ENCODE peak calls at places on chromosome 2, in nine cellular contexts. N is ovary, K is lung, J is OCI-LY7, U is sigmoid colon, I is pancreas, A is A549, L is SJSA1, S is PC-3. O is an unnamed sample.

GRCh38 chr2:105797298-105797819 is 52.6 kb downstream of the NCK2 start:
- DNase-seq in N (no peak), K (no peak), J (peak; percentile 84), U (no peak), I (no peak), A (no peak), L (no peak), S (no peak), O (peak; percentile 64)

GRCh38 chr2:159695798-159696448 is 16.4 kb upstream of the MARCHF7 start:
- DNase-seq in N (no peak), K (no peak), J (no peak), U (no peak), I (no peak), A (no peak), L (no peak), S (no peak), O (no peak)

GRCh38 chr2:65278450-65279030 is 50.9 kb downstream of the ACTR2 start:
- DNase-seq in N (no peak), K (no peak), J (no peak), U (no peak), I (no peak), A (no peak), L (no peak), S (no peak), O (no peak)

GRCh38 chr2:130846686-130847375 is 10.1 kb downstream of the ARHGEF4 start:
- DNase-seq in N (no peak), K (no peak), J (no peak), U (no peak), I (no peak), A (no peak), L (no peak), S (peak; percentile 64), O (peak; percentile 40)

GRCh38 chr2:178268435-178268834 is 74.1 kb downstream of the OSBPL6 start:
- DNase-seq in N (no peak), K (no peak), J (no peak), U (no peak), I (no peak), A (no peak), L (no peak), S (no peak), O (no peak)

GRCh38 chr2:52929412-52929811 is 838.2 kb upstream of the CHAC2 start:
- DNase-seq in N (no peak), K (no peak), J (no peak), U (no peak), I (no peak), A (no peak), L (no peak), S (no peak), O (no peak)

GRCh38 chr2:17000083-17000482 is 334.4 kb upstream of the CYRIA start:
- DNase-seq in N (no peak), K (no peak), J (no peak), U (no peak), I (no peak), A (no peak), L (no peak), S (no peak), O (no peak)

GRCh38 chr2:102480796-102481195 is 7.8 kb downstream of the SLC9A4 start:
- DNase-seq in N (no peak), K (no peak), J (no peak), U (no peak), I (no peak), A (no peak), L (no peak), S (no peak), O (no peak)

GRCh38 chr2:47034973-47035609 is 119.5 kb upstream of the MCFD2 start:
- DNase-seq in N (no peak), K (peak; percentile 72), J (peak; percentile 17), U (peak; percentile 78), I (peak; percentile 60), A (no peak), L (peak; percentile 62), S (no peak), O (peak; percentile 85)

GRCh38 chr2:133975135-133975534 is 278.7 kb upstream of the MGAT5 start:
- DNase-seq in N (no peak), K (no peak), J (no peak), U (no peak), I (no peak), A (no peak), L (no peak), S (no peak), O (no peak)

GRCh38 chr2:104945866-104946265 is 92.0 kb downstream of the POU3F3 start:
- DNase-seq in N (no peak), K (no peak), J (no peak), U (no peak), I (no peak), A (no peak), L (no peak), S (peak; percentile 28), O (no peak)

GRCh38 chr2:204491528-204491927 is 53.7 kb upstream of the PARD3B start:
- DNase-seq in N (no peak), K (no peak), J (no peak), U (no peak), I (no peak), A (no peak), L (peak; percentile 58), S (peak; percentile 77), O (no peak)

GRCh38 chr2:179991344-179991743 is 15.8 kb downstream of the CWC22 start:
- DNase-seq in N (no peak), K (no peak), J (peak; percentile 24), U (no peak), I (no peak), A (no peak), L (no peak), S (peak; percentile 21), O (no peak)

GRCh38 chr2:183541766-183542165 is 417.5 kb downstream of the NUP35 start:
- DNase-seq in N (no peak), K (no peak), J (no peak), U (no peak), I (no peak), A (peak; percentile 10), L (no peak), S (peak; percentile 46), O (no peak)

GRCh38 chr2:98607741-98608117 is 583 bp downstream of the COA5 start:
- DNase-seq in N (no peak), K (no peak), J (no peak), U (no peak), I (no peak), A (no peak), L (no peak), S (no peak), O (no peak)
- H3K27ac ChIP-seq in N (peak overlapping the region; percentile 93), K (peak overlapping the region; percentile 96), J (peak overlapping the region; percentile 68), U (peak overlapping the region; percentile 94), I (peak overlapping the region; percentile 95), A (peak overlapping the region; percentile 99), L (peak overlapping the region; percentile 95), S (peak overlapping the region; percentile 63), O (peak overlapping the region; percentile 12)

DNA sequence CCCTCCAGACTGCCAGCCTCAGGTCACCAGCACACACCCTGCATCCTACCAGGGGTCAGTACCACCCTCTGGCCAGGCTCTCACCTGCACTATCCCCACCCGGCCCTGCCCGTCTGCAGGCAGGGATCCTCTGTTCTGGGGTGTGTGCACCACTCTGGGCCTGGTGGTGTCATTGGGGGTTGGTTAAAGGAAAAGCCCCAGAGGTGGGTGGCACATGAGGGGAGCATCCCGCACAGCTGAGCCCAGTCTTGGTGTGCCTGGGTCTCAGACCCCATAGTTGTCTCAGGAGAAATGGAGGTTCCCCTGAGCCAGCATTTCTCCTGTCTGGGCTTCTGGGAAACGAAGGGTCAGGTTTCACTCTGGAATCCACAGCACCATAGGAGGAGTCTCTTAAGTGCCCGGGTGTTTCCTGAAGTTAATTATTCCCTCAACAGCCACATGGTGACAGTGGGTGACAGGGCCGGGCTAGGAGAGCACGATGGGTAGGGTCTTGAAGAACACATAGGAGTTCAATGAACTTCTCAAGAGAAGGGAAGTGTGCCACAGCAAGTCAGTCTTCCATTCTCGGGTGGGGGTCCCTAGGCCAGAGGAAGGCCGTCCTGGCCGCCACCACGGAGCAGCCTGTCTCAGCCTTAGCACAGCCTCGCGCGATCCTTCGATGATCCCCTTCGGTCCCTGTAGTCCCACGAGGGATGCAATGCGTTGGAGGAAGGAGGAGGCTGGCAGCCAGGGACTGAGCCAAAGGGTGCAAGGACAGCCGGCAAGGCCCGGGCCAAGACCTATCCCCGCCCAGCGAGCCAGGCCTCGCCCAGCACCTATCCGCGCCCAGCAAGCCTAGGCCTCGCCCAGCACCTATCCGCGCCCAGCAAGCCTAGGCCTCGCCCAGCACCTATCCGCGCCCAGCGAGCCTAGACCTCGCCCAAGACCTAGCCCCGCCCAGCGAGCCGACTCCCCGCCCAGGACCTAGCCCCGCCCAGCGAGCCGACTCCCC is 1.1 kb upstream of the FARP2 start:
- DNase-seq in N (peak; percentile 87), K (peak; percentile 88), J (peak; percentile 75), U (peak; percentile 94), I (peak; percentile 95), A (peak; percentile 91), L (peak; percentile 57), S (peak; percentile 66), O (peak; percentile 93)
- H3K4me3 ChIP-seq in N (peak overlapping the region; percentile 29), K (no peak overlapping the region), J (peak overlapping the region; percentile 21), U (peak overlapping the region; percentile 32), I (no peak overlapping the region), A (peak overlapping the region; percentile 26), L (peak overlapping the region; percentile 5), S (peak overlapping the region; percentile 25), O (no peak overlapping the region)

GRCh38 chr2:128633501-128633900 is 314.8 kb upstream of the HS6ST1 start:
- DNase-seq in N (no peak), K (no peak), J (no peak), U (no peak), I (no peak), A (no peak), L (peak; percentile 37), S (no peak), O (no peak)

GRCh38 chr2:128632491-128632780 is 313.8 kb upstream of the HS6ST1 start:
- DNase-seq in N (no peak), K (no peak), J (no peak), U (peak; percentile 52), I (no peak), A (no peak), L (peak; percentile 28), S (no peak), O (peak; percentile 49)

GRCh38 chr2:128631698-128632490 is 313.2 kb upstream of the HS6ST1 start:
- DNase-seq in N (no peak), K (no peak), J (no peak), U (peak; percentile 36), I (peak; percentile 11), A (no peak), L (peak; percentile 31), S (no peak), O (peak; percentile 13)

GRCh38 chr2:128628996-128629395 is 310.3 kb upstream of the HS6ST1 start:
- DNase-seq in N (no peak), K (no peak), J (no peak), U (peak; percentile 18), I (no peak), A (no peak), L (no peak), S (no peak), O (peak; percentile 1)

GRCh38 chr2:128630974-128631697 is 312.5 kb upstream of the HS6ST1 start:
- DNase-seq in N (no peak), K (no peak), J (no peak), U (peak; percentile 24), I (no peak), A (no peak), L (peak; percentile 30), S (no peak), O (peak; percentile 58)
- H3K4me1 ChIP-seq in N (no peaks in the 10 kb centered on the region), K (no peaks in the 10 kb centered on the region), J (no peaks in the 10 kb centered on the region), U (no peaks in the 10 kb centered on the region), I (no peaks in the 10 kb centered on the region), A (no peaks in the 10 kb centered on the region), L (peaks cover 33% of the 10 kb centered on the region), S (no peaks in the 10 kb centered on the region), O (no peaks in the 10 kb centered on the region)

GRCh38 chr2:241702405-241703127 is 727 bp downstream of the ING5 start:
- DNase-seq in N (peak; percentile 89), K (peak; percentile 82), J (peak; percentile 90), U (peak; percentile 94), I (peak; percentile 86), A (peak; percentile 84), L (peak; percentile 84), S (peak; percentile 71), O (peak; percentile 93)
- H3K27ac ChIP-seq in N (peak overlapping the region; percentile 97), K (peak overlapping the region; percentile 82), J (peak overlapping the region; percentile 32), U (peak overlapping the region; percentile 94), I (peak overlapping the region; percentile 97), A (peak overlapping the region; percentile 100), L (no peak overlapping the region), S (no peak overlapping the region), O (no peak overlapping the region)

GRCh38 chr2:172736419-172737174 is 952 bp downstream of the RAPGEF4 start:
- DNase-seq in N (no peak), K (no peak), J (no peak), U (no peak), I (no peak), A (no peak), L (no peak), S (no peak), O (no peak)
- H3K4me3 ChIP-seq in N (no peak overlapping the region), K (no peak overlapping the region), J (no peak overlapping the region), U (peak overlapping the region; percentile 54), I (peak overlapping the region; percentile 53), A (peak overlapping the region; percentile 80), L (no peak overlapping the region), S (peak overlapping the region; percentile 70), O (no peak overlapping the region)